ENCODE peak calls at places on chromosomes 13 and 19, in nine cellular contexts. S is CD8-positive, alpha-beta memory T cell; T is CD4-positive, alpha-beta memory T cell; J is fibroblast of lung; M is brain microvascular endothelial cell; W is tibial nerve; P is IMR-90; D is ovary; A is GM23338. L is an unnamed sample. For H3K36me3, the result is how much of the 10 kb centered on the place peaks cover.

GRCh38 chr13:107271226-107271625 is 703.3 kb upstream of the ARGLU1 start:
- DNase-seq in P (peak), D (no peak), M (peak), A (peak), W (no peak), T (no peak), J (peak), S (no peak), L (no peak)

GRCh38 chr13:48356750-48357149 is 53.2 kb downstream of the RB1 start:
- DNase-seq in J (no peak), P (no peak), S (no peak), D (no peak), T (no peak), M (no peak), W (no peak), A (no peak), L (no peak)

GRCh38 chr13:110887955-110888333 is 26.9 kb downstream of the ANKRD10 start:
- DNase-seq in W (no peak), J (no peak), T (no peak), M (no peak), S (no peak), P (no peak), D (no peak), A (peak), L (no peak)

GRCh38 chr19:45972944-45973525 is 630 bp downstream of the NOVA2 start:
- DNase-seq in J (no peak), T (no peak), W (no peak), P (no peak), A (no peak), S (no peak), M (no peak), D (no peak), L (no peak)

GRCh38 chr19:44512326-44513298 is 12.3 kb upstream of the ZNF180 start:
- DNase-seq in D (no peak), S (no peak), J (peak), P (peak), W (no peak), T (no peak), A (peak), M (peak), L (peak)

GRCh38 chr13:40306817-40307216 is 359.6 kb downstream of the FOXO1 start:
- DNase-seq in W (no peak), D (no peak), M (no peak), S (no peak), T (no peak), P (no peak), J (no peak), A (no peak), L (no peak)

GRCh38 chr13:77022341-77022740 is 4.6 kb downstream of the FBXL3 start:
- DNase-seq in W (no peak), T (no peak), J (no peak), P (peak), M (peak), A (no peak), S (no peak), D (no peak), L (no peak)

GRCh38 chr13:99028890-99029289 is 51.0 kb upstream of the DOCK9 start:
- DNase-seq in P (no peak), W (no peak), D (no peak), S (peak), M (no peak), A (peak), T (peak), J (no peak), L (peak)

GRCh38 chr19:48190288-48191284 is 20.1 kb downstream of the ZSWIM9 start:
- DNase-seq in D (no peak), S (peak), P (peak), W (no peak), T (peak), M (peak), A (peak), J (peak), L (no peak)

GRCh38 chr13:102369303-102369702 is 32.5 kb downstream of the FGF14 start:
- DNase-seq in D (no peak), S (no peak), J (peak), T (no peak), P (no peak), M (no peak), A (no peak), W (no peak), L (no peak)

GRCh38 chr13:30463820-30464495 is 1.8 kb downstream of the HMGB1 start:
- DNase-seq in J (peak), S (peak), P (peak), M (peak), A (no peak), D (no peak), W (peak), T (peak), L (no peak)

GRCh38 chr19:40501599-40501998 is 34.8 kb downstream of the SPTBN4 start:
- DNase-seq in J (no peak), A (no peak), T (no peak), M (no peak), S (no peak), P (no peak), D (no peak), W (no peak), L (no peak)

GRCh38 chr19:21607453-21607852 is 102.1 kb downstream of the ZNF429 start:
- DNase-seq in D (no peak), A (no peak), J (no peak), M (no peak), W (no peak), P (no peak), T (no peak), S (no peak), L (no peak)

GRCh38 chr13:60431108-60431700 is 34.2 kb downstream of the TDRD3 start:
- DNase-seq in S (no peak), P (peak), W (no peak), D (no peak), J (peak), A (peak), T (peak), M (peak), L (no peak)

GRCh38 chr13:44918323-44919102 is 70.8 kb downstream of the NUFIP1 start:
- DNase-seq in W (peak), D (peak), M (peak), T (peak), P (peak), S (peak), J (peak), A (peak), L (peak)

GRCh38 chr19:1302534-1303239 is 17.0 kb downstream of the EFNA2 start:
- DNase-seq in D (no peak), A (no peak), M (no peak), P (no peak), W (no peak), J (no peak), T (no peak), S (no peak), L (no peak)

GRCh38 chr19:11578342-11579142 is 1.1 kb upstream of the ACP5 start:
- DNase-seq in T (peak), J (peak), P (no peak), S (peak), D (peak), W (no peak), A (peak), M (no peak), L (peak)

GRCh38 chr13:38624822-38625221 is 62.1 kb upstream of the FREM2 start:
- DNase-seq in T (no peak), P (no peak), J (no peak), S (no peak), A (peak), D (no peak), M (no peak), W (no peak), L (no peak)

GRCh38 chr19:7294571-7295212 is 478 bp upstream of the INSR start:
- DNase-seq in T (no peak), D (peak), A (peak), S (no peak), J (peak), M (no peak), P (peak), W (peak), L (peak)

GRCh38 chr13:74825170-74825948 is 656.6 kb downstream of the TBC1D4 start:
- DNase-seq in M (peak), D (no peak), P (peak), S (no peak), T (no peak), A (peak), W (no peak), J (peak), L (no peak)

GRCh38 chr19:45668342-45668871 is 386 bp downstream of the GIPR start:
- DNase-seq in W (no peak), P (no peak), T (peak), M (no peak), S (no peak), D (no peak), J (no peak), A (no peak), L (no peak)

GRCh38 chr19:16013181-16013850 is 63.0 kb upstream of the TPM4 start:
- DNase-seq in D (no peak), W (no peak), J (no peak), M (no peak), P (no peak), A (no peak), S (no peak), T (no peak), L (no peak)

GRCh38 chr13:52405369-52405766 is 604 bp downstream of the THSD1 start:
- DNase-seq in W (no peak), D (no peak), M (no peak), P (no peak), A (peak), J (no peak), S (no peak), T (no peak), L (no peak)

GRCh38 chr19:2616741-2617392 is 85.6 kb downstream of the GNG7 start:
- DNase-seq in A (no peak), J (no peak), W (no peak), M (no peak), S (no peak), D (no peak), T (no peak), P (no peak), L (no peak)

GRCh38 chr19:3458595-3459284 is 21.6 kb downstream of the SMIM24 start:
- DNase-seq in T (no peak), S (no peak), J (peak), P (peak), M (no peak), A (peak), W (no peak), D (peak), L (no peak)

GRCh38 chr19:48913114-48913513 is 13.0 kb downstream of the NUCB1 start:
- DNase-seq in P (no peak), S (no peak), D (no peak), M (no peak), J (no peak), W (no peak), T (peak), A (peak), L (no peak)

GRCh38 chr19:55305983-55306562 is 19.1 kb downstream of the TMEM150B start:
- DNase-seq in P (no peak), J (no peak), A (peak), M (no peak), S (no peak), T (no peak), W (no peak), D (no peak), L (no peak)

GRCh38 chr19:48539503-48540096 is 12.4 kb upstream of the SULT2B1 start:
- DNase-seq in D (no peak), W (no peak), T (no peak), M (peak), A (no peak), J (peak), S (no peak), P (peak), L (no peak)

GRCh38 chr19:46217476-46217875 is 12.1 kb upstream of the IGFL1 start:
- DNase-seq in T (no peak), J (no peak), P (no peak), M (no peak), S (no peak), D (no peak), W (no peak), A (no peak), L (no peak)

GRCh38 chr13:39451860-39452301 is 151.1 kb downstream of the LHFPL6 start:
- DNase-seq in P (peak), W (no peak), D (peak), S (no peak), J (peak), M (peak), A (no peak), T (no peak), L (peak)

GRCh38 chr19:11227201-11227886 is 12.1 kb upstream of the ANGPTL8 start:
- DNase-seq in A (peak), P (no peak), D (no peak), M (no peak), W (no peak), T (no peak), J (no peak), S (no peak), L (peak)

GRCh38 chr13:94641432-94641941 is 39.8 kb downstream of the GPR180 start:
- DNase-seq in D (no peak), W (no peak), T (no peak), J (peak), P (peak), S (no peak), M (peak), A (peak), L (no peak)

GRCh38 chr13:40609972-40610726 is 56.3 kb downstream of the FOXO1 start:
- DNase-seq in J (no peak), M (peak), W (no peak), P (no peak), S (no peak), A (no peak), D (no peak), T (no peak), L (no peak)

GRCh38 chr19:54114340-54114826 is 1.1 kb downstream of the TFPT start:
- DNase-seq in T (peak), M (peak), A (peak), P (peak), D (no peak), S (peak), J (peak), W (no peak), L (no peak)

GRCh38 chr19:2494084-2494446 is 18.1 kb downstream of the GADD45B start:
- DNase-seq in W (no peak), S (no peak), M (peak), T (no peak), J (peak), P (peak), D (no peak), A (no peak), L (no peak)

GRCh38 chr13:30072818-30073186 is 222.4 kb upstream of the UBL3 start:
- DNase-seq in S (no peak), A (no peak), W (no peak), J (no peak), M (no peak), P (no peak), D (no peak), T (no peak), L (no peak)

GRCh38 chr19:14460935-14461334 is 14.2 kb downstream of the PTGER1 start:
- DNase-seq in T (no peak), J (no peak), A (no peak), S (no peak), M (no peak), W (no peak), P (no peak), D (no peak), L (no peak)
- H3K36me3 ChIP-seq in T (under half), J (under half), A (under half), S (under half), M (under half), W (under half), P (under half), D (under half), L (under half)

GRCh38 chr19:5058456-5059190 is 89.7 kb downstream of the KDM4B start:
- DNase-seq in A (no peak), M (no peak), P (peak), D (no peak), J (no peak), S (no peak), T (no peak), W (no peak), L (no peak)

GRCh38 chr19:5059767-5060166 is 90.9 kb downstream of the KDM4B start:
- DNase-seq in P (no peak), D (no peak), J (no peak), T (no peak), W (no peak), S (no peak), A (no peak), M (no peak), L (no peak)

GRCh38 chr19:5060591-5061339 is 91.9 kb downstream of the KDM4B start:
- DNase-seq in A (no peak), W (no peak), T (no peak), J (no peak), D (no peak), M (no peak), P (no peak), S (no peak), L (no peak)

GRCh38 chr19:5057860-5058259 is 88.9 kb downstream of the KDM4B start:
- DNase-seq in S (no peak), D (no peak), A (peak), M (no peak), J (no peak), W (no peak), T (no peak), P (no peak), L (no peak)

GRCh38 chr19:5059191-5059579 is 90.3 kb downstream of the KDM4B start:
- DNase-seq in S (no peak), J (no peak), T (no peak), D (no peak), M (no peak), P (no peak), A (no peak), W (no peak), L (no peak)
- H3K36me3 ChIP-seq in S (under half), J (under half), T (under half), D (under half), M (under half), P (half or more), A (under half), W (under half), L (under half)

GRCh38 chr19:36058481-36059179 is 3.9 kb downstream of the WDR62 start:
- DNase-seq in P (no peak), T (no peak), S (no peak), J (no peak), A (no peak), D (no peak), M (no peak), W (no peak), L (no peak)
- H3K36me3 ChIP-seq in P (under half), T (under half), S (under half), J (under half), A (under half), D (under half), M (under half), W (under half), L (under half)

GRCh38 chr13:113426591-113426986 is 26.7 kb downstream of the ADPRHL1 start:
- DNase-seq in W (no peak), M (no peak), P (no peak), D (no peak), J (no peak), A (no peak), T (no peak), S (no peak), L (no peak)
- H3K36me3 ChIP-seq in W (under half), M (under half), P (under half), D (under half), J (under half), A (under half), T (under half), S (under half), L (under half)

DNA sequence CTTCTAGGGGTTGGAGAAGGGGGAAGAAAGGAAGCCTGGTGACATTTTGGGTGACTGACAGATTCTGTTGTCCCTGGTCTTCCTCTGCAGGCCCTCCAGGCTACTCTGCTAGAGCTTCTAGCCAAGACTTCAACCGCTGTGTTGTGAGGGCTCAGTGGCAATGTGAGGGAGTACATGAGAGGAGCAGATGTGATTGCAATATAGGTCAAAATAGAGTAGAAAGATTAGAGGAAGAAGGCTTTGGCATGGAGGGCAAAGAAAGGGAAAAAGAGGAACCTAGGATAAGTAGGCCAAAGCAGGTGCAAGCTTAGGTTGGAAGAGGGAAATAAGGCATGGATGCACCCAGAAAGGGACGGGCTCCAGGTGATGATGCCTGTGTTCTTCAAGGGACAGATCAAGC is 216.9 kb downstream of the RGCC start:
- DNase-seq in A (no peak), W (no peak), M (no peak), T (no peak), S (no peak), D (no peak), P (no peak), J (no peak), L (no peak)
- H3K36me3 ChIP-seq in A (under half), W (under half), M (under half), T (under half), S (under half), D (under half), P (under half), J (under half), L (under half)